ENCODE peak calls at places on chromosomes 6 and 20, in five cellular contexts. S is A549, R is Peyer's patch, T is adrenal gland, X is ovary. J is an unnamed sample.

GRCh38 chr20:36467076-36467999 is 74.0 kb upstream of the MYL9 start:
- DNase-seq in R (peak), S (peak), T (no peak), X (peak), J (peak)

GRCh38 chr6:149963462-149964242 is at the start of gene ULBP1:
- DNase-seq in T (peak), S (peak), X (peak), R (peak), J (peak)

GRCh38 chr20:35992713-35993335 is 24.4 kb downstream of the CNBD2 start:
- DNase-seq in S (peak), T (peak), X (peak), R (peak), J (peak)

GRCh38 chr6:41734666-41735426 is 562 bp downstream of the TFEB start:
- DNase-seq in S (peak), X (peak), T (peak), R (peak), J (peak)

GRCh38 chr6:25053875-25054371 is 118.2 kb upstream of the RIPOR2 start:
- DNase-seq in R (no peak), S (no peak), X (no peak), T (no peak), J (no peak)

GRCh38 chr6:98657764-98658163 is 176.6 kb upstream of the POU3F2 start:
- DNase-seq in X (no peak), R (no peak), S (peak), T (peak), J (no peak)

GRCh38 chr6:100886078-100886477 is 4.9 kb upstream of the ASCC3 start:
- DNase-seq in X (no peak), R (no peak), T (no peak), S (no peak), J (no peak)

GRCh38 chr6:11172501-11173337 is 59.7 kb downstream of the NEDD9 start:
- DNase-seq in R (peak), T (peak), S (peak), X (peak), J (peak)

GRCh38 chr20:44909872-44910689 is at the start of gene PABPC1L:
- DNase-seq in S (peak), R (peak), X (peak), T (peak), J (peak)
- TF ChIP-seq POLR2A in S (peak), R (no peak), X (no peak), T (no peak), J (no peak)

GRCh38 chr6:136945626-136946235 is 23.6 kb downstream of the SLC35D3 start:
- DNase-seq in T (no peak), X (no peak), R (no peak), S (no peak), J (no peak)

GRCh38 chr6:136955123-136955522 is 33.0 kb downstream of the SLC35D3 start:
- DNase-seq in X (no peak), S (no peak), T (no peak), R (no peak), J (no peak)

GRCh38 chr6:136947037-136947436 is 24.9 kb downstream of the SLC35D3 start:
- DNase-seq in X (no peak), R (no peak), S (no peak), T (no peak), J (no peak)

GRCh38 chr6:136952714-136953260 is 30.7 kb downstream of the SLC35D3 start:
- DNase-seq in T (no peak), S (no peak), R (no peak), X (peak), J (no peak)

GRCh38 chr6:136950436-136950835 is 28.3 kb downstream of the SLC35D3 start:
- DNase-seq in R (no peak), S (no peak), T (no peak), X (no peak), J (no peak)
- TF ChIP-seq POLR2A in R (no peak), S (no peak), T (no peak), X (no peak), J (no peak)

DNA sequence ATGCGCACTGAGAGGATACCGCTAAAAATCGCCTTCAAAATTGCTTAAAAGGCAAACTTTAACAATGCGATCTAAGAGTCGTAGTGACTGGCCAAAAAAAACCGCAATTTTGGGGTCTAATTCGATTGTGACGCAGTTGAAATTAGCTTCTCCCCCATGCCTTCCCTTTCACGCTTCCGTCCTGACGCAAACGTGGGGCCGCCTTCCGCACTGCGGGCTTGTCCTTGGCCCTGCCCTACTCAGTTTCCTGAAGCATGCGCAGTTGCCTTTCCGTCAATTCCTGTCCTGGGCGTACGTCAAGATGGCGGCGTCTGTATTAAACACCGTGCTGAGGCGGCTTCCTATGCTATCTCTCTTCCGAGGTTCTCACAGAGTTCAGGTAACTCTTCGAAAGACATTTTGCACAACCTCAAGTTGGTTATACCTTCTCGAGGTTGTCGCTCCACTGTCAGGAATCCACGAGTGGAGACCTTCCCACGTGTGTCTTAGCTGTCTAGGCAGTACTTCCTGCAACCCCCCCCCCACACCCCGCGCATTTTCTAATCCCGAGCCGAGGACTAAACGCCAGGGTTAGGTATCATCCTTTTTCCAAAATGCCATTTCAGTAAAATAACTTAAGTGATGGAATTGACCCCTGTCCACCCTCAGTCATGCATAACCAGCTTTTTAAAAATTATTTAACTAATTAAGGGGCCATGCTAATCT is at the start of gene MRPS18B:
- DNase-seq in R (peak), T (peak), X (peak), S (peak), J (peak)
- TF ChIP-seq POLR2A in R (peak), T (peak), X (peak), S (peak), J (peak)

DNA sequence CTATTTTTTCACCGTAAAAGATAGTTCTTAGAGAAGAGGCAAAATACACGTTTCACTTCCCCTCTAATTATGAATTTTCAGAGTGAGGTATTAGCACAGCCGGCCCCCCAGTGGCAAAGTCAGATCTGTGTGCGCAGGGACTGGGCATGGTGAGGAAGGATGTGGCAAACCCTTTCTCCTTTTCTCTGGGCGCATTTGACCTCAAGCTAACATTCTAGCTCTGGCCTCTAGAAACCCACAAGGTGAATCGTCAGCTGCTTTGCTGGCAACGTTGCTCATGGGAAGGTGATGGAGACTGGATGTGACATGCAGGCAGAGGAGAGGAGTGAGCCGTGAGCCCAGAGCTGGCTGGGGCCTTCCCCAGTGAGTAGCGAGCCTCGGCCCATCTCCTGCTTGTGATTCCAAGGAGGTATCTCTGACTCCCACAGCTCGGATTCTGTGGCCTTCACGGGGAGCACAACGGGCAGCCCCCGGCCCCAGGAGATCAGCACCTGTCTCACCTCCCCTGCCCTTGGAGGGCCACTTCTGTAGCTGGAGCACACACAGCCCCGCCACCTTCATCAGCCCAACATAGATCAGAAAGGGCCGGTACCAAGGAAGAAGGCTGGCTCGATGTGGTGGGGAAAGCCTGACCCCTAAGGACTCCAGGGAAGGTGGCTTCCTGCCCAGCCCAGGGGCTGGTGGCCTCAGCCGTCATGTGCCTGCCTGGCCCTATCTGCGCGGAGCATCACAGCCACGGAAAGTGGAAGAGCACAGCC is 152.8 kb downstream of the TAF4 start:
- DNase-seq in T (no peak), R (no peak), S (no peak), X (no peak), J (peak)
- TF ChIP-seq POLR2A in T (no peak), R (no peak), S (no peak), X (no peak), J (no peak)

GRCh38 chr6:127131275-127131674 is 12.8 kb downstream of the RSPO3 start:
- DNase-seq in R (no peak), T (no peak), S (no peak), X (no peak), J (no peak)
- TF ChIP-seq POLR2A in R (no peak), T (no peak), S (no peak), X (no peak), J (no peak)

GRCh38 chr20:63738687-63739128 is 868 bp upstream of the SLC2A4RG start:
- DNase-seq in X (peak), R (peak), T (peak), S (no peak), J (no peak)

GRCh38 chr20:63736893-63737689 is 627 bp downstream of the LIME1 start:
- DNase-seq in R (peak), S (no peak), T (peak), X (peak), J (no peak)

GRCh38 chr20:63737690-63737939 is 1.2 kb downstream of the LIME1 start:
- DNase-seq in X (peak), S (no peak), T (no peak), R (no peak), J (no peak)

GRCh38 chr20:63739129-63740069 is at the start of gene SLC2A4RG:
- DNase-seq in R (peak), S (peak), T (peak), X (peak), J (peak)

GRCh38 chr20:63737940-63738686 is 1.5 kb upstream of the SLC2A4RG start:
- DNase-seq in R (peak), S (no peak), X (peak), T (peak), J (no peak)
- TF ChIP-seq POLR2A in R (no peak), S (no peak), X (no peak), T (no peak), J (no peak)

GRCh38 chr6:144151010-144151727 is 852 bp downstream of the STX11 start:
- DNase-seq in S (peak), T (peak), R (peak), X (no peak), J (peak)
- TF ChIP-seq POLR2A in S (no peak), T (peak), R (no peak), X (no peak), J (peak)